ENCODE peak calls at places on chromosomes 7 and 10, in four cellular contexts. I, C, X and F are unnamed samples.

GRCh38 chr10:15571570-15571969 is 148.2 kb downstream of the ITGA8 start:
- DNase-seq in I (no peak), C (no peak), X (no peak), F (no peak)

GRCh38 chr7:716636-717035 is 9.9 kb upstream of the DNAAF5 start:
- DNase-seq in I (no peak), C (no peak), X (no peak), F (no peak)

GRCh38 chr7:88314092-88314491 is 7.4 kb upstream of the STEAP4 start:
- DNase-seq in I (no peak), C (no peak), X (no peak), F (no peak)

GRCh38 chr7:17233643-17234397 is 64.6 kb upstream of the AHR start:
- DNase-seq in I (no peak), C (no peak), X (peak), F (no peak)

GRCh38 chr7:33794419-33794818 is 110.9 kb upstream of the BMPER start:
- DNase-seq in I (no peak), C (no peak), X (no peak), F (no peak)

GRCh38 chr10:31320179-31320597 is 1.2 kb downstream of the ZEB1 start:
- DNase-seq in I (peak), C (no peak), X (no peak), F (peak)

GRCh38 chr10:110600487-110601101 is 33.1 kb downstream of the SMC3 start:
- DNase-seq in I (no peak), C (peak), X (no peak), F (no peak)

GRCh38 chr7:51276967-51277366 is 39.6 kb downstream of the COBL start:
- DNase-seq in I (no peak), C (no peak), X (no peak), F (no peak)

GRCh38 chr10:27360581-27361172 is 120.1 kb upstream of the ACBD5 start:
- DNase-seq in I (peak), C (peak), X (peak), F (peak)

GRCh38 chr10:14102056-14102455 is 228.7 kb downstream of the FRMD4A start:
- DNase-seq in I (no peak), C (no peak), X (no peak), F (no peak)

GRCh38 chr10:50216894-50217293 is 34.4 kb downstream of the ASAH2 start:
- DNase-seq in I (no peak), C (peak), X (no peak), F (no peak)

GRCh38 chr10:58963723-58964124 is 212.7 kb upstream of the PHYHIPL start:
- DNase-seq in I (no peak), C (peak), X (no peak), F (peak)

GRCh38 chr10:6108631-6109443 is 20.0 kb downstream of the RBM17 start:
- DNase-seq in I (peak), C (peak), X (no peak), F (no peak)

GRCh38 chr10:109274681-109275080 is 648.6 kb downstream of the XPNPEP1 start:
- DNase-seq in I (no peak), C (no peak), X (no peak), F (no peak)

GRCh38 chr10:103896225-103896624 is 21.8 kb downstream of the STN1 start:
- DNase-seq in I (no peak), C (no peak), X (no peak), F (no peak)

GRCh38 chr7:73442903-73443542 is 9.4 kb downstream of the FZD9 start:
- DNase-seq in I (no peak), C (no peak), X (no peak), F (no peak)

GRCh38 chr10:48614481-48615383 is 9.9 kb upstream of the ARHGAP22 start:
- DNase-seq in I (no peak), C (no peak), X (peak), F (no peak)

GRCh38 chr10:76695069-76695468 is 942.5 kb downstream of the KCNMA1 start:
- DNase-seq in I (no peak), C (no peak), X (no peak), F (no peak)

GRCh38 chr7:157609932-157610640 is 273.3 kb downstream of the DNAJB6 start:
- DNase-seq in I (no peak), C (no peak), X (no peak), F (no peak)

GRCh38 chr10:30559118-30559684 is 70.4 kb downstream of the LYZL2 start:
- DNase-seq in I (no peak), C (no peak), X (no peak), F (no peak)

GRCh38 chr10:47379901-47380300 is 4.2 kb downstream of the ZNF488 start:
- DNase-seq in I (no peak), C (no peak), X (no peak), F (no peak)

GRCh38 chr10:97175586-97175985 is 10.2 kb downstream of the SLIT1 start:
- DNase-seq in I (no peak), C (no peak), X (no peak), F (no peak)

GRCh38 chr7:39741942-39742623 is 118.7 kb downstream of the RALA start:
- DNase-seq in I (peak), C (no peak), X (no peak), F (peak)

GRCh38 chr10:5071411-5072198 is 22.6 kb upstream of the AKR1C3 start:
- DNase-seq in I (peak), C (peak), X (no peak), F (no peak)

GRCh38 chr10:73263948-73264347 is 11.5 kb upstream of the MRPS16 start:
- DNase-seq in I (peak), C (peak), X (no peak), F (no peak)

GRCh38 chr7:155469311-155470185 is 11.6 kb downstream of the EN2 start:
- DNase-seq in I (no peak), C (no peak), X (no peak), F (no peak)

GRCh38 chr7:114931656-114932011 is 9.7 kb downstream of the MDFIC start:
- DNase-seq in I (no peak), C (no peak), X (no peak), F (no peak)

GRCh38 chr10:13853854-13854253 is 267.1 kb downstream of the PRPF18 start:
- DNase-seq in I (no peak), C (no peak), X (no peak), F (no peak)

GRCh38 chr10:34049887-34050286 is 715.4 kb upstream of the NRP1 start:
- DNase-seq in I (no peak), C (no peak), X (no peak), F (no peak)

GRCh38 chr7:116499168-116500070 is at the start of gene CAV2:
- DNase-seq in I (peak), C (no peak), X (no peak), F (no peak)

DNA sequence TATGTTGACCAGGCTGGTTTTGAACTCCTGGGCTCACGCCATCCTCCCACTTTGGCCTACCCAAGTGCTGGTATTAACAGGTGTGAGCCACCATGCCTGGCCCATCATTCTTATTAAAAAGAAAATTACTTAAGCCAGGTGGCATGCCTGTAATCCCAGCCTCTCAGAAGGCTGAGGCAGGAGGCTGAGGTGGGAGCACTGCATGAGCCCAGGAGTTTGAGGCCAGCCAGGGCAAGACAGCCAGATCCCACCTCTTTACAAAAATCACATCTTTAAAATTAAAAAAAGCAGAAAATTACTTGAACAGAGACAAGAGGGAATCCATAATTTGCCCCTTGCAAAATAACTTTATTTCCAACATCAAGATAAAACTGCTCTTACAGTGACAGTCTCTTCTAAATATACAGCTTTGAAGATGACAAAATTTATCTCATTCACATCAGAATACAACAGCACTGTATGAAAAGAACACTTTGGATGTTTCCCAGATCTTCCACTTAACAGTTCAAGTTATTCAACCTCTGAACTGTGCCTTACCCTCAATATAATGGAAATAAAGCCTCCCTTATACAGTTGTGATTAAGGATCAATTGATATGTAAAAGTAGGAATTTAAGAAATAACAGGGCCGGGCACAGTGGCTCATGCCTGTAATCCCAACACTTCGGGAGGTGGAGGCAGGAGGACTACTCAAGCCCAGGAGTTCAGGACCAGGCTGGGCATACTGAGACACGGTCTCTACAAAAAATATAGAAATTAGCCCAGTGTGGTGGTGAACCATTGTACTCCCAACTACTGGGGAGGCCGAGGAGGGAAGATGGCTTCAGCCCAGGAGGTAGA is 10.3 kb downstream of the WAPL start:
- DNase-seq in I (no peak), C (no peak), X (no peak), F (no peak)
- TF ChIP-seq CBX5 in I (no peak), C (no peak), X (no peak), F (no peak)

GRCh38 chr7:44522315-44522714 is 18.8 kb downstream of the NPC1L1 start:
- DNase-seq in I (no peak), C (no peak), X (no peak), F (no peak)
- TF ChIP-seq CBX5 in I (no peak), C (no peak), X (no peak), F (no peak)

DNA sequence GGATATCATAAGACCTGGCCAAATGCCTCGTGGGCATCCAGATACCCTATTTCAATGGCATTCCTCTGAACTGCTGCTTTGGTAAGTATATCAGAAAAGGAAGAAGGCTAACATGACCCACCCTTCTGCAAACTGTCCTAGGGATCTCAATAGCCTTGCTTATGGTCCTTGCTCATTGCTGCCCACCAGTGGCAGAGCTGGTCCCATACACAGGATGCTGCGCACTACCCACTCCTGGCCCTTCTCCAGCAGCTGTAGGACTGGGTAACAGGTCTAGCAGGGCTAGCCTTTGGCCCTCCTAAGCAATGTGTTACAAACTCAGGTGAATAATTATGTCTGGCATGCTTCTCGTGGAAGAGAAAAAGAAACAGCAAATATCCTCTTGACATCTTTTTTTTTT is 72.5 kb downstream of the C10orf90 start:
- DNase-seq in I (peak), C (peak), X (no peak), F (no peak)
- TF ChIP-seq CBX5 in I (no peak), C (no peak), X (no peak), F (no peak)

GRCh38 chr7:142754681-142755575 is 5.7 kb downstream of the PRSS1 start:
- DNase-seq in I (no peak), C (no peak), X (no peak), F (peak)
- TF ChIP-seq CBX5 in I (no peak), C (no peak), X (no peak), F (no peak)

GRCh38 chr7:142896151-142896550 is 10.6 kb upstream of the TRPV6 start:
- DNase-seq in I (no peak), C (no peak), X (no peak), F (no peak)
- TF ChIP-seq CBX5 in I (no peak), C (no peak), X (no peak), F (no peak)

DNA sequence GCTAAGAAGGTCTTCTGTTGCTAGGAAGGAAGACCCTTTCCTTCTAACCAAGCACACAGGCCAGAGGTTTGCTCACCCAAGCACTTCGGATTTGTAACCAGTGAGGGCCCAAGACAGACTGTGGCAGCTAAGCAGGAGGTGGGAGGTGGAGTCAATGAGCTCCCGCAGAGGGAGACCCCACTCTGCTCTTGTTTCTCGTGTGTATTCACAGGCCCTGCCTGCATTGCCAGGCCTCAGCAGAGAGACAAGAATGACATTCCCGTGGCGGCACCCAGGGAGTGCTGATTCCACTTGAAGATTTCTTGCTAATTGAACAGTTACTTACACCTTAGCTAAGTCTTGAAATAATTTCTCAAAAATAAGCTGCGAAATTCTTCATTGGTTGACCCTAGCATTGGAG is 13.4 kb downstream of the PKD1L1 start:
- DNase-seq in I (no peak), C (no peak), X (no peak), F (no peak)
- TF ChIP-seq CBX5 in I (no peak), C (no peak), X (no peak), F (no peak)

GRCh38 chr10:86372785-86373239 is 6.2 kb upstream of the GRID1 start:
- DNase-seq in I (no peak), C (no peak), X (no peak), F (no peak)
- TF ChIP-seq CBX5 in I (no peak), C (no peak), X (no peak), F (no peak)

DNA sequence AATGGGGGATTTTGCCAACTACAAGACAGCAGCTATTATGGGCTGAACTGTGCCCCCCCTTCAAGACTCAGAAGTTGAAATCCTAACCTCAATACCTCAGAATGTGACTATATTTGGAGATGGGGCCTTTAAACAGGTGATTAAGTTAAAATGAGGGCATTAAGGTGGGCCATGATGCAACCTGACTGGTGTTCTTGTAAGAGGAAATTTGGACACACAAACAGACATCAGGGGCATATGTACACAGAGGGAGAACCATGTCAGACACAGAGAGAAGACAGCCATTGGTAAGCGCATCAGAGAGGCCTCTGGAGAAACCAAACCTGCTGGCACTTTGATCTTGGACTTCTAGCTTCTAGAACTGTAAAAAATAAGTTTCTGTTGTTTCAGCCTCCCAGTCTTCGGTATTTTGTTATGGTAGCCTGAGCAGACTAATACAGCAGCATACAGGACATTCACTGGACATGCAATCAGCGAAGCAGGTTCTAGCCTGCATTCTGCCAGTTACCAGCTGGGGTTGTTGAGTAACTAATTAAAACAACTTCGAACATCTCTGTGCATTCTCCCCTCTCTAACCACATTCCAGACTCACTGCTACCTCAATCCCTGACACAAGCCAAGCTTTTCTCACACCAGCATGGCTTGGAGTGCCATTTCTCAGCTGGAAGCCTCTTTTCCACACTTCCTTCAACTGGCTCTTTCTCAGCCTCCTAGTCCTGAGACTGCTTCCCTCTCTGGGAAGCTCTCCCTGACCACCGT is 141.4 kb downstream of the DOCK4 start:
- DNase-seq in I (no peak), C (no peak), X (no peak), F (no peak)
- TF ChIP-seq CBX5 in I (no peak), C (no peak), X (no peak), F (no peak)

DNA sequence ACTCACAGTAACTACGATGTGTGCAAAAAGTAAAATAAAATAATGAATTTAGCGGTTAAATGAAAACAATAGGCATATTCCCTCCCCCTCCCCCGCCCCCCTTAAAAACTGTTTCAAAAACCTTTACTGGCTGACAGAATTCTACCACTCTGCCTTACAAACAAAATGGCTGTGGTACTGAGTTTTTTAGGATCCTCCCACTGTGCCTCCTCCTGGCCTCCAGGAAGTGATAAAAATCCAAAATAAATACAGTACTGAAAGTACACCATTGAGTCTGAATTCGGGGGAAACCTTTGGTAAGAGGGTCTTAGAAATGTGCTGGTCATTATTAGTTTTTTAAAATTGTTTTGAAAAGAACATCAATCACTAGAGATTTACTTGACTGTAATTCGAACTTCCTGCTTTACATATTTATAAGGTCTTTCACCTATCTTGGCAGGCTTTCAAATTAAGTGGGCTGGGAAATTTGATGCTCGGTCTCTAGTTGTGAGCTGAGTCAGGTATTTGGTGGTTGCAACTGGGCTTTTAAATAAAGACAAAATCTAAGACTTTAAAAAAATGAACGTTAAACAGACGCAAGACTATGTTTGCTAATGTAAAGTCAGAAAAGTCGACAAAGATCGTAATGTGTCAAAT is 32.5 kb upstream of the EPC1 start:
- DNase-seq in I (peak), C (peak), X (no peak), F (no peak)
- TF ChIP-seq CBX5 in I (no peak), C (no peak), X (no peak), F (no peak)

GRCh38 chr10:11837372-11838161 is 14.4 kb downstream of the PROSER2 start:
- DNase-seq in I (no peak), C (no peak), X (no peak), F (no peak)

GRCh38 chr10:11835061-11835460 is 11.9 kb downstream of the PROSER2 start:
- DNase-seq in I (no peak), C (no peak), X (no peak), F (no peak)

GRCh38 chr10:11838298-11838852 is 15.2 kb downstream of the PROSER2 start:
- DNase-seq in I (no peak), C (no peak), X (no peak), F (no peak)

GRCh38 chr10:11832042-11832441 is 8.9 kb downstream of the PROSER2 start:
- DNase-seq in I (no peak), C (peak), X (no peak), F (no peak)

GRCh38 chr10:11835704-11836103 is 12.5 kb downstream of the PROSER2 start:
- DNase-seq in I (no peak), C (no peak), X (no peak), F (no peak)
- TF ChIP-seq CBX5 in I (no peak), C (no peak), X (no peak), F (no peak)